ENCODE peak calls at places on chromosomes 4 and X, in eight cellular contexts. O, S, N, R, L, M, U and X are unnamed samples.

GRCh38 chrX:136865270-136866168 is 15.0 kb downstream of the RBMX start:
- ATAC-seq in R (no peak), U (peak), O (no peak), N (no peak), L (no peak), M (no peak), S (no peak), X (no peak)

GRCh38 chr4:8595237-8596087 is 2.9 kb downstream of the CPZ start:
- ATAC-seq in S (no peak), L (no peak), U (no peak), O (no peak), N (no peak), R (no peak), M (no peak), X (no peak)

GRCh38 chr4:123555500-123556273 is 159.1 kb downstream of the SPRY1 start:
- ATAC-seq in N (peak), U (peak), O (peak), S (no peak), M (peak), R (no peak), L (peak), X (peak)

GRCh38 chrX:106168107-106168506 is at the start of gene PWWP3B:
- ATAC-seq in M (no peak), U (peak), O (peak), N (no peak), S (no peak), L (peak), R (no peak), X (no peak)

GRCh38 chrX:72714471-72714916 is 388 bp upstream of the PHKA1 start:
- ATAC-seq in M (peak), N (peak), U (peak), S (no peak), L (peak), R (no peak), O (peak), X (peak)

GRCh38 chr4:90105274-90105673 is 21.9 kb upstream of the CCSER1 start:
- ATAC-seq in S (no peak), N (no peak), L (no peak), M (no peak), O (no peak), R (no peak), U (no peak), X (no peak)

GRCh38 chrX:71945435-71945834 is 34.8 kb downstream of the NHSL2 start:
- ATAC-seq in L (no peak), U (no peak), N (no peak), R (no peak), O (no peak), M (no peak), S (no peak), X (no peak)

GRCh38 chrX:39736219-39737211 is 361.2 kb downstream of the BCOR start:
- ATAC-seq in S (no peak), R (no peak), N (peak), U (peak), M (no peak), L (peak), O (peak), X (peak)

GRCh38 chr4:173521474-173522159 is 8.4 kb downstream of the HAND2 start:
- ATAC-seq in R (no peak), U (no peak), M (peak), L (peak), S (no peak), O (no peak), N (peak), X (peak)

GRCh38 chr4:30767147-30767546 is 47.0 kb downstream of the PCDH7 start:
- ATAC-seq in R (no peak), O (no peak), N (no peak), L (no peak), S (no peak), U (no peak), M (no peak), X (no peak)

GRCh38 chrX:41382699-41383645 is 49.0 kb downstream of the DDX3X start:
- ATAC-seq in U (peak), S (peak), M (peak), N (no peak), L (no peak), O (peak), R (peak), X (no peak)

GRCh38 chr4:85571008-85571407 is 96.1 kb downstream of the ARHGAP24 start:
- ATAC-seq in N (no peak), R (no peak), U (no peak), S (no peak), M (no peak), O (no peak), L (no peak), X (no peak)

DNA sequence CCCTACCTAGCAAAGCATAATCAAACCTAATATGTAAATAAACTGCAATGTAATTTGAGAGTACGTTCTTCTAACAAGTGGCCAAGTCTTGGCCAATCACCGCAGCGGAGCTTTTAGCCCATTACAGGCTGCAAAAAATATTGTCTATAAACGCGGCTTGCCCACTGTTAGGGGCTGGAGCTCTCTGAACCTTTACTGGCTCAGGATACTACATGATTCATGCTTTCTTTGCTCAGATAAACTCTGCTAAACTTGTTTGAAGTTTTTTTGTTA is 990 bp upstream of the HADH start:
- ATAC-seq in M (peak), U (no peak), N (no peak), L (peak), S (no peak), R (no peak), O (no peak), X (no peak)
- H3K27ac ChIP-seq in M (peak), U (no peak), N (peak), L (peak), S (peak), R (peak), O (peak), X (peak)

DNA sequence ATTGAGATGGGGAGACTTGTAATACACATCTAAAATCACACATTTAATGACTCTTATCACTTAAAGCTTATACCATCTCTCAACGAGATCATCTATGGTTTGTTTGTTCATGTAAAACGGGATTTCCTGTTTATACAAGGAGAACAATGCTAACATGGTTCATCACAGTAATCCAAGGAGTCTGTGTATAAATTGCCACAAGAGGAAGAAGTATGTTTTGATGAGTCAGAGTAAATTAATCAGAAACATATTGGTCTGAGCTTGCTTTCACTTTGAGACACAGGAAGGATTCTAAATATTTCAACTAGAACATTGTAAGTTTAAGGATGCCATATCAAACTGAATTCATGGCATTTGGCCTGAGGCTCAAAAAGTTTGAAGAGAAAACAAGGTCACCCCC is 594.1 kb downstream of the GLUD2 start:
- ATAC-seq in S (no peak), L (no peak), M (no peak), N (no peak), O (no peak), U (no peak), R (no peak), X (no peak)
- H3K4me3 ChIP-seq in S (no peak), L (no peak), M (no peak), N (no peak), O (no peak), U (no peak), R (no peak), X (no peak)

GRCh38 chrX:153494541-153495361 is at the start of gene BGN:
- ATAC-seq in O (peak), R (no peak), S (no peak), N (no peak), M (peak), L (peak), U (peak), X (peak)
- H3K27ac ChIP-seq in O (peak), R (no peak), S (no peak), N (peak), M (no peak), L (no peak), U (no peak), X (peak)

GRCh38 chrX:102833136-102833535 is 103.9 kb upstream of the RAB40AL start:
- ATAC-seq in S (no peak), R (no peak), O (no peak), M (no peak), N (no peak), L (no peak), U (peak), X (no peak)
- H3K4me3 ChIP-seq in S (no peak), R (no peak), O (no peak), M (no peak), N (no peak), L (no peak), U (no peak), X (no peak)

DNA sequence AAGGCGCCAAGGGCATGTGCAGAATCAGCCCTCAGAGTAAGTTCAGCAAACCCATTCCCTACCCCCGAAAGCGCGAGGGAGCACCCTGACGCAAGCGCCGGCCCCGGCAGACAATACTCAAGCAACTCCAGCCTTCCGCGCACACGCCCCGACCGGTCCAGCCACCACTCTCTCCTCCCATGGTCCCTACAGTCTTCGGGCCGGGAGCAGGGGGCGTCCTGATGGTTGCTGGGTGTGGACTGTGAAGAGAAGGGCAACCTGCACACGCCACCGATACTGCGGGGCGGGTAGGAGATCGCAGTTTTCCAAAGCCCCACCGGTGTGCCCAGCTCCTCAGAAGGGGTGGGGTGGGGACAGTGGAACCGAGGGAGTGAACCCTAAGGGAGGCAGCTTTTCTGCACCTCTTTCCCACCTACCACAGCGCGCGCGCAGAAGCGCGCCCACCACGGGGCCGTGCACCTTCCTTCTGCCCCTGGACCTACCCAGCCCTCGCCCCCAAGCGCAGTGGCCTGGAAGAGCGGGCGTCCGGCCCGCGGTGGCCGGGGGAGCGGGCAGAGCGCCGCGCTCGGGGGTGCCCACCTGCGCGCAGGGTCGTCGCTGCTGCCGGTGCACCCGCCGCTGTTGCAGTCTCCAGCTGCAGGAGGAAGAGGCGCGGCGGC is 650.2 kb upstream of the DIPK2B start:
- ATAC-seq in O (peak), U (peak), N (no peak), M (peak), R (peak), L (peak), S (peak), X (peak)
- H3K27ac ChIP-seq in O (no peak), U (peak), N (no peak), M (peak), R (peak), L (no peak), S (no peak), X (no peak)

DNA sequence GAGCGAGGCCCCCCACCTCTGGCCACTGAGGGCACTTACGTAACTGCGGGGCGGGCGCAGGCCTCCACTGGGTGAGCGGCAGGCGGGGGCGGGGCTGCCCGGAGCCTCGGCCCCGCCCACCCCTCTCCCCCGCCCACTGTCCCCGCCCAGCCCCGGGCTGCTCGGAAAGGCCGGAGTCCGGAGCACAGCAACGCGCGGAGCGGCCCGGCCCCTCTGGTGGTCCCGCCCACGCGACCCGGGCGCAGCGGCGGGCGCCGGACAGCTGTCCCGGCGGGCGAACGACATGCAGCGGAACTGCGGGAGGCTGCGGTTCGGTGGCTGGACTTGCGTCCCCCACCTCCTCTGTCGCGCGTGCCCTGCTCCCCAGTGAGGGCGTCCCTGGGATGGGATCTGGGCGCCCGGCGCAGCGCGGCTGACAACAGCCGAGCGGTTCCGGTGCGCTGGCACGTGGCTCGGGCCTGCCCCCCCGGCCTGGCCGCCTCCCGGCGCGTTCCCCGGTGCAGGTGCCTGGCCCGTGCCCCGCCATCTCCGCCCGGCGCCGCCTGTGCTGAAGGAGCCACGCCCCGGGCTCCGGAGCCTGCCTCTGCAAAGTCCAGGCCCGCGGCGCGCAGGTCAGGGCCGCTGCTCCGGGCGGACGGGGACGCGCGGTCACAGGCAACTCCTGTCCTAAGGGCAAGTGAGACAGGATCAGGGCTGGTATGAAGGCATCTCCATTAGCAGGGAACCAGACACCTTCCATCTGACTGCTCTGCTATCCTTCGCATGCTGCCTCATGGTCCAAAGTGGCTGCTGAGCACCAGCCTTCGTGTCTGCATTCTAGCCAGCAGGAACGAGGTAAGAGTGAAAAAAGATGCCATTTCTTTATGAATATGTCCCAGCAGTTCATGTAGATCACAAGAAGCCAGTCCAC is 21.8 kb upstream of the JAKMIP1 start:
- ATAC-seq in L (peak), N (peak), R (peak), O (peak), U (no peak), S (peak), M (no peak), X (peak)
- H3K4me3 ChIP-seq in L (peak), N (peak), R (no peak), O (peak), U (no peak), S (peak), M (no peak), X (no peak)